ENCODE peak calls at places on chromosomes 6 and 20, in eight cellular contexts. R is NCI-H187; F is osteocyte; C is HEK293T; P is stimulated activated CD8-positive, alpha-beta memory T cell treated with anti-CD3 and anti-CD28 coated beads, Interleukin-7, amount 100 ng/mL, for 24 hours; Z is left ventricle myocardium inferior; K is ELR; W is upper lobe of left lung. S is an unnamed sample.

GRCh38 chr20:57953638-57954037 is 243.8 kb upstream of the PMEPA1 start:
- DNase-seq in R (no peak), F (no peak), C (no peak), P (no peak), Z (no peak), K (peak), W (no peak), S (peak)

GRCh38 chr6:14386263-14386981 is 268.9 kb downstream of the CD83 start:
- DNase-seq in R (no peak), F (no peak), C (no peak), P (no peak), Z (no peak), K (no peak), W (no peak), S (no peak)

GRCh38 chr6:154402081-154402780 is 45.6 kb upstream of the IPCEF1 start:
- DNase-seq in R (no peak), F (no peak), C (no peak), P (no peak), Z (no peak), K (peak), W (no peak), S (no peak)

GRCh38 chr20:44686934-44687333 is 28.2 kb upstream of the CCN5 start:
- DNase-seq in R (no peak), F (no peak), C (no peak), P (no peak), Z (no peak), K (no peak), W (no peak), S (no peak)

GRCh38 chr20:24980321-24981053 is 12.1 kb downstream of the APMAP start:
- DNase-seq in R (no peak), F (no peak), C (no peak), P (no peak), Z (no peak), K (no peak), W (no peak), S (no peak)

GRCh38 chr20:5215592-5216304 is 88.9 kb downstream of the CDS2 start:
- DNase-seq in R (no peak), F (peak), C (no peak), P (no peak), Z (no peak), K (no peak), W (no peak), S (no peak)

GRCh38 chr6:36677059-36677749 is 1.3 kb upstream of the CDKN1A start:
- DNase-seq in R (no peak), F (no peak), C (no peak), P (no peak), Z (no peak), K (no peak), W (no peak), S (peak)

GRCh38 chr20:48622421-48622820 is 205.4 kb downstream of the PREX1 start:
- DNase-seq in R (no peak), F (no peak), C (no peak), P (no peak), Z (no peak), K (no peak), W (no peak), S (no peak)